ENCODE peak calls at places on chromosomes 3 and 15, in four cellular contexts. V, P, I and J are unnamed samples.

GRCh38 chr15:41291065-41291631 is 41.2 kb downstream of the OIP5 start:
- DNase-seq in I (no peak), V (no peak), P (no peak), J (no peak)

GRCh38 chr15:79373068-79373467 is 59.1 kb upstream of the MINAR1 start:
- DNase-seq in I (no peak), V (no peak), P (no peak), J (no peak)

GRCh38 chr15:36887214-36888017 is 212.9 kb downstream of the MEIS2 start:
- DNase-seq in V (no peak), P (no peak), I (peak), J (peak)

GRCh38 chr15:85579957-85580694 is 199.7 kb downstream of the AKAP13 start:
- DNase-seq in I (no peak), V (no peak), P (no peak), J (no peak)

GRCh38 chr3:5294360-5294759 is 106.9 kb downstream of the EDEM1 start:
- DNase-seq in P (no peak), V (no peak), I (no peak), J (no peak)

GRCh38 chr3:81666502-81667121 is 94.8 kb downstream of the GBE1 start:
- DNase-seq in I (peak), V (no peak), P (no peak), J (no peak)

GRCh38 chr15:45166792-45167630 is 20.8 kb downstream of the SHF start:
- DNase-seq in P (peak), V (peak), I (peak), J (peak)

GRCh38 chr15:100263721-100264455 is 77.9 kb downstream of the ADAMTS17 start:
- DNase-seq in P (no peak), I (no peak), V (no peak), J (no peak)

GRCh38 chr3:57544181-57545125 is at the start of gene DNAH12:
- DNase-seq in I (peak), V (peak), P (peak), J (peak)

GRCh38 chr3:168047190-168047795 is 48.4 kb downstream of the GOLIM4 start:
- DNase-seq in P (peak), V (peak), I (peak), J (no peak)

GRCh38 chr15:95669146-95669922 is 661.2 kb upstream of the NR2F2 start:
- DNase-seq in I (peak), V (no peak), P (no peak), J (no peak)

GRCh38 chr3:48739955-48740823 is 23.2 kb upstream of the IP6K2 start:
- DNase-seq in V (peak), P (no peak), I (peak), J (peak)

GRCh38 chr15:60605879-60606304 is 127.0 kb upstream of the ICE2 start:
- DNase-seq in P (no peak), V (no peak), I (no peak), J (no peak)

GRCh38 chr3:78165876-78166275 is 1126.0 kb downstream of the ROBO2 start:
- DNase-seq in V (no peak), P (no peak), I (no peak), J (no peak)

GRCh38 chr3:77041156-77041696 is 1.3 kb downstream of the ROBO2 start:
- DNase-seq in V (no peak), P (no peak), I (no peak), J (no peak)

GRCh38 chr3:13039286-13039896 is 33.8 kb downstream of the IQSEC1 start:
- DNase-seq in V (no peak), I (no peak), P (peak), J (no peak)

GRCh38 chr3:170614214-170614966 is 28.5 kb upstream of the SLC7A14 start:
- DNase-seq in I (no peak), V (peak), P (no peak), J (no peak)

GRCh38 chr15:68259883-68260282 is 17.7 kb upstream of the FEM1B start:
- DNase-seq in I (no peak), V (no peak), P (no peak), J (no peak)

GRCh38 chr3:135083756-135084155 is 288.7 kb downstream of the EPHB1 start:
- DNase-seq in I (no peak), V (no peak), P (peak), J (no peak)

GRCh38 chr15:52318729-52319500 is 23.3 kb upstream of the MYO5C start:
- DNase-seq in V (no peak), P (no peak), I (no peak), J (no peak)

GRCh38 chr3:127233371-127233770 is 40.4 kb downstream of the PRR23E start:
- DNase-seq in V (peak), P (no peak), I (peak), J (peak)

GRCh38 chr15:76149291-76149910 is 89.6 kb downstream of the TMEM266 start:
- DNase-seq in I (no peak), P (no peak), V (no peak), J (no peak)

GRCh38 chr15:67548862-67549651 is 6.6 kb downstream of the MAP2K5 start:
- DNase-seq in P (peak), I (peak), V (no peak), J (peak)

GRCh38 chr15:72222433-72222832 is 8.6 kb downstream of the PKM start:
- DNase-seq in P (no peak), V (peak), I (no peak), J (no peak)

GRCh38 chr3:48118322-48118721 is 69.9 kb downstream of the CDC25A start:
- DNase-seq in I (peak), P (no peak), V (no peak), J (no peak)

GRCh38 chr3:65128346-65128745 is 440.5 kb upstream of the ADAMTS9 start:
- DNase-seq in P (no peak), I (no peak), V (no peak), J (no peak)